ENCODE peak calls at places on chromosomes 4 and X, in nine cellular contexts. G, B, F, J, C, H, M, Y and P are unnamed samples.

GRCh38 chr4:13920901-13921300 is 293.4 kb upstream of the BOD1L1 start:
- DNase-seq in G (peak; percentile 100), H (peak; percentile 30), M (peak; percentile 66), J (no peak), B (no peak), Y (peak; percentile 69), F (no peak), C (peak; percentile 19), P (peak; percentile 51)

GRCh38 chr4:36006226-36006625 is 238.1 kb downstream of the ARAP2 start:
- DNase-seq in J (no peak), F (no peak), C (no peak), Y (no peak), B (no peak), G (peak; percentile 46), M (no peak), H (peak; percentile 9), P (peak; percentile 1)

GRCh38 chr4:53919605-53920004 is 144.8 kb downstream of the CHIC2 start:
- DNase-seq in G (no peak), F (no peak), Y (no peak), C (no peak), M (no peak), J (no peak), B (no peak), H (no peak), P (no peak)

GRCh38 chr4:27917381-27917780 is 1056.7 kb downstream of the STIM2 start:
- DNase-seq in F (no peak), Y (no peak), G (no peak), B (no peak), M (no peak), J (no peak), H (no peak), C (no peak), P (no peak)

GRCh38 chr4:156968479-156968984 is 3.1 kb downstream of the PDGFC start:
- DNase-seq in J (no peak), C (peak; percentile 44), M (peak; percentile 82), F (peak; percentile 55), Y (peak; percentile 81), H (peak; percentile 61), G (peak; percentile 85), B (peak; percentile 9), P (no peak)

GRCh38 chr4:99087887-99088484 is 602 bp downstream of the ADH5 start:
- DNase-seq in Y (peak; percentile 81), C (peak; percentile 80), G (peak; percentile 79), J (peak; percentile 12), B (no peak), M (peak; percentile 95), F (peak; percentile 73), H (peak; percentile 68), P (peak; percentile 15)

GRCh38 chr4:8241211-8241779 is 28.3 kb upstream of the HTRA3 start:
- DNase-seq in F (no peak), H (no peak), J (no peak), C (no peak), B (no peak), M (no peak), G (no peak), Y (no peak), P (no peak)

GRCh38 chr4:6892190-6892908 is 17.3 kb upstream of the TBC1D14 start:
- DNase-seq in J (no peak), H (peak; percentile 97), Y (peak; percentile 82), G (peak; percentile 79), B (peak; percentile 89), F (no peak), C (no peak), M (peak; percentile 77), P (no peak)

GRCh38 chr4:71186257-71186565 is 152.6 kb upstream of the SLC4A4 start:
- DNase-seq in F (no peak), C (no peak), H (no peak), J (no peak), Y (no peak), B (no peak), M (peak; percentile 68), G (no peak), P (no peak)

GRCh38 chr4:26813698-26814097 is 46.9 kb upstream of the STIM2 start:
- DNase-seq in F (peak; percentile 37), C (no peak), H (no peak), G (no peak), Y (no peak), M (no peak), J (no peak), B (no peak), P (no peak)

GRCh38 chr4:8325284-8325973 is 55.9 kb downstream of the HTRA3 start:
- DNase-seq in F (peak; percentile 24), M (peak; percentile 61), Y (peak; percentile 22), J (no peak), C (no peak), G (no peak), B (no peak), H (no peak), P (no peak)

GRCh38 chrX:68284281-68284904 is 148.9 kb downstream of the OPHN1 start:
- DNase-seq in F (no peak), M (no peak), J (no peak), G (no peak), Y (no peak), B (no peak), C (no peak), H (no peak), P (no peak)

GRCh38 chr4:15077969-15078368 is 75.7 kb downstream of the CPEB2 start:
- DNase-seq in G (peak; percentile 84), M (no peak), H (peak; percentile 74), Y (no peak), J (no peak), C (no peak), F (no peak), B (no peak), P (no peak)

DNA sequence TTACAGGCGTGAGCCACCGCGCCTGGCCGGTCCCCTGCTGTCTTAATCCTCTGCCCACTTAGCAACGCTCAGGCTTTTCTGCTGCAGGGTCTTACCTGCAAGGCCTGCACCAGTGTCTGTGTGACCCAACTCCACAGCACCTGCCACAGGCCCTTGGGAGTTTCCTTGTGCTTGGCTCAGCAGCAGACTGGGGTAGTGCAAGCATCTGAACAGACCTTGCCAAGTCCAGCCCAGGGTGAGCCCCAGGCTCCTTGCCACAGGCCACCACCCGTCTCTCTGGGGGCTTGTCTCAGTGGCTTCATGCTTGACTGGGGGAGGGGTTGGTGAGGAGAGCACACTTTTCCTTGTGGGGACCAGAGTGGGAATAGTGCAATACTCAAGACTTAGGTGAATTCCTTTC is 87.0 kb downstream of the FAM193A start:
- DNase-seq in F (no peak), M (peak; percentile 53), J (no peak), B (no peak), Y (no peak), H (no peak), C (no peak), G (no peak), P (no peak)
- TF ChIP-seq POLR2A in F (no peak), M (no peak), J (no peak), B (no peak), Y (no peak), H (no peak), C (no peak), G (no peak), P (no peak)

DNA sequence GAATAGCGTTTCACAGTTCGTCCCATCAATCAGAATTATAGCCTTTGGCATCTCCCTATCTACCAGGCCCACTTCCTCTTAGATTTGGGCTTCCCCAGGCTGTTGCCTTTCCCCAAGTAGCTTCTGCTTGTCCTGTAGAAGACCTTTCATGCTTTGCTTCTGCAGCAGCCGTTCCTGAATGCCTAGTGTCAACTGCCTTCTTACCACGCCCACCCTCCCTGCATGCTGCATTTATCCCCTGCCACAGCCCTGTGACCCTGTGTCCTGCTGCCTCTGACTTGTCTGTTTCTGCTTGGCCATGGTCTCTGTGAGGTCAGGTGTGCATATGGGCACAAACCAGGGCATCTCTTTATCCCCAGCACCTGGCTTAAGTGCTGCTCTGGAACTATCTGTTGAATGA is 56.3 kb downstream of the HTT start:
- DNase-seq in H (no peak), M (no peak), C (no peak), B (no peak), F (no peak), J (no peak), G (no peak), Y (no peak), P (no peak)
- TF ChIP-seq POLR2A in H (no peak), M (no peak), C (no peak), B (no peak), F (no peak), J (no peak), G (no peak), Y (no peak), P (no peak)

GRCh38 chrX:123959281-123960063 is 2.0 kb upstream of the STAG2 start:
- DNase-seq in B (peak; percentile 40), Y (peak; percentile 63), C (peak; percentile 42), F (peak; percentile 83), M (peak; percentile 81), J (peak; percentile 15), G (no peak), H (peak; percentile 54), P (peak; percentile 9)

GRCh38 chrX:123962794-123963373 is 1.4 kb downstream of the STAG2 start:
- DNase-seq in C (peak; percentile 92), G (peak; percentile 94), B (peak; percentile 55), F (peak; percentile 90), H (peak; percentile 95), M (peak; percentile 97), Y (peak; percentile 93), J (peak; percentile 25), P (peak; percentile 42)

GRCh38 chrX:123962006-123962485 is 540 bp downstream of the STAG2 start:
- DNase-seq in C (no peak), H (no peak), G (no peak), Y (no peak), M (no peak), F (no peak), B (no peak), J (no peak), P (no peak)

GRCh38 chrX:123960956-123961267 is 594 bp upstream of the STAG2 start:
- DNase-seq in C (no peak), J (no peak), M (no peak), F (no peak), Y (no peak), B (no peak), G (no peak), H (no peak), P (no peak)

DNA sequence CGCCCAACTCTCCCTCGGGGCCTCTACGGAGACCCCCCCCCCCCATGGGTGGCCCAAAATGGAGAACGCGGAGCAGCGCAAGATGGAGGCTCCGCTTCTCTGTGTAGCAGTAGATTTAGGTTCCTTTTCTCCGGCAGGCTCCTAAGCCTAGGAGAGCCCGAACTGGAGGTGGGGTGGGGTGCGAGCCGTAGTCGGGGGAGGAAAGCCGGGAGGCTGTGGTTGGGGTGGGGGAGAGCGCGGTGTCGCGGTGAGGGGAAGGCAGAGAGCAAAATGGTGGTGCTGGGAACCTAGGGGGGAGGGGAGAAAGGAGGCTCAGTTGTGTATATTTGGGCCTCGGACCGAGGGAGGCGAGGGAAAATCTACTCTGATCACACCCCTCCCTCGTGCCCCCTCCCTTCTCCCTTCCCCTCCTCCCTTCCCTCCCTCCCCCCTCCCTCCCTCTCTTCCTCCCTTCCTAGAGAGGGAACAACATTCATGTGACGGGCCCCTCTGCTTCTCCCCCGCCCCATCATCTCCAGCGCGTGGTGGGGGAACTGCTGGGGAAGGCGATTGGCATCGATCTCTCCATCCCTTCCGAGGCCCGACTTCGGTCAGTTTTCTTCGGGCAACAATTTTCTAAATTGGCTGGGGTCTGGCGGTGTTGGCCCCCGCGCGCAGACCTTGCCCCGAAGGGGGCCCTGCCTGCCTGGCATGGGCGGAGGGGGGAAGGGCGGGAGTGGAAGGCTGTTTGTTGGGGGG is at the start of gene STAG2:
- DNase-seq in C (peak; percentile 68), G (peak; percentile 85), B (peak; percentile 60), F (peak; percentile 76), H (peak; percentile 94), Y (peak; percentile 80), M (peak; percentile 93), J (peak; percentile 20), P (peak; percentile 33)
- TF ChIP-seq POLR2A in C (no peak), G (no peak), B (peak; percentile 64), F (peak; percentile 57), H (peak; percentile 35), Y (no peak), M (peak; percentile 54), J (peak; percentile 55), P (no peak)

GRCh38 chr4:148441986-148442829 is at the start of gene NR3C2:
- DNase-seq in H (peak; percentile 89), C (peak; percentile 99), B (peak; percentile 99), F (peak; percentile 98), Y (peak; percentile 100), M (peak; percentile 100), J (peak; percentile 94), G (peak; percentile 96), P (peak; percentile 95)
- TF ChIP-seq POLR2A in H (peak; percentile 55), C (peak; percentile 99), B (peak; percentile 76), F (peak; percentile 100), Y (peak; percentile 100), M (peak; percentile 99), J (peak; percentile 65), G (peak; percentile 56), P (peak; percentile 55)